ENCODE peak calls at places on chromosomes 7 and 10, in four cellular contexts. One of them, this sample, is unnamed.

GRCh38 chr7:36871355-36871738 is 147.1 kb upstream of the AOAH start:
- DNase-seq in mesenchymal stem cell: no peak
- DNase-seq in neuronal stem cell: no peak
- DNase-seq in H9: no peak
- DNase-seq in this sample: no peak

GRCh38 chr10:132774905-132775863 is 10.8 kb downstream of the NKX6-2 start:
- DNase-seq in mesenchymal stem cell: no peak
- DNase-seq in neuronal stem cell: no peak
- DNase-seq in H9: peak
- DNase-seq in this sample: no peak

GRCh38 chr7:148727501-148728278 is 29.0 kb downstream of the CUL1 start:
- DNase-seq in mesenchymal stem cell: no peak
- DNase-seq in neuronal stem cell: no peak
- DNase-seq in H9: no peak
- DNase-seq in this sample: no peak

GRCh38 chr10:99433378-99434020 is 3.1 kb upstream of the GOT1 start:
- DNase-seq in mesenchymal stem cell: no peak
- DNase-seq in neuronal stem cell: no peak
- DNase-seq in H9: no peak
- DNase-seq in this sample: no peak

GRCh38 chr7:26584964-26585650 is 279.3 kb downstream of the SKAP2 start:
- DNase-seq in mesenchymal stem cell: no peak
- DNase-seq in neuronal stem cell: no peak
- DNase-seq in H9: no peak
- DNase-seq in this sample: no peak

GRCh38 chr7:110010379-110010778 is 1080.5 kb upstream of the LRRN3 start:
- DNase-seq in mesenchymal stem cell: no peak
- DNase-seq in neuronal stem cell: no peak
- DNase-seq in H9: no peak
- DNase-seq in this sample: no peak

GRCh38 chr10:97332586-97333350 is 1.8 kb downstream of the FRAT2 start:
- DNase-seq in mesenchymal stem cell: peak
- DNase-seq in neuronal stem cell: peak
- DNase-seq in H9: peak
- DNase-seq in this sample: no peak

GRCh38 chr7:46932266-46932655 is 649.6 kb downstream of the TNS3 start:
- DNase-seq in mesenchymal stem cell: no peak
- DNase-seq in neuronal stem cell: no peak
- DNase-seq in H9: no peak
- DNase-seq in this sample: no peak

GRCh38 chr7:106659963-106660861 is 746 bp downstream of the CCDC71L start:
- DNase-seq in mesenchymal stem cell: peak
- DNase-seq in neuronal stem cell: peak
- DNase-seq in H9: peak
- DNase-seq in this sample: peak

GRCh38 chr10:78944658-78945333 is 124.0 kb upstream of the ZMIZ1 start:
- DNase-seq in mesenchymal stem cell: peak
- DNase-seq in neuronal stem cell: no peak
- DNase-seq in H9: no peak
- DNase-seq in this sample: no peak

GRCh38 chr7:57403601-57404342 is 46.2 kb upstream of the ZNF716 start:
- DNase-seq in mesenchymal stem cell: no peak
- DNase-seq in neuronal stem cell: no peak
- DNase-seq in H9: no peak
- DNase-seq in this sample: no peak

GRCh38 chr7:131219277-131220041 is 108.2 kb upstream of the MKLN1 start:
- DNase-seq in mesenchymal stem cell: no peak
- DNase-seq in neuronal stem cell: no peak
- DNase-seq in H9: peak
- DNase-seq in this sample: no peak

GRCh38 chr10:70586348-70586930 is 16.1 kb downstream of the PRF1 start:
- DNase-seq in mesenchymal stem cell: no peak
- DNase-seq in neuronal stem cell: no peak
- DNase-seq in H9: peak
- DNase-seq in this sample: no peak

GRCh38 chr7:80307251-80307856 is 172.7 kb downstream of the GNAI1 start:
- DNase-seq in mesenchymal stem cell: peak
- DNase-seq in neuronal stem cell: no peak
- DNase-seq in H9: no peak
- DNase-seq in this sample: no peak

GRCh38 chr10:118308664-118309063 is 33.5 kb downstream of the FAM204A start:
- DNase-seq in mesenchymal stem cell: no peak
- DNase-seq in neuronal stem cell: no peak
- DNase-seq in H9: peak
- DNase-seq in this sample: no peak

GRCh38 chr10:43120948-43121290 is 17.3 kb upstream of the CSGALNACT2 start:
- DNase-seq in mesenchymal stem cell: peak
- DNase-seq in neuronal stem cell: no peak
- DNase-seq in H9: no peak
- DNase-seq in this sample: no peak

GRCh38 chr10:125016611-125017202 is 74.8 kb downstream of the ZRANB1 start:
- DNase-seq in mesenchymal stem cell: no peak
- DNase-seq in neuronal stem cell: no peak
- DNase-seq in H9: no peak
- DNase-seq in this sample: no peak

GRCh38 chr10:20391629-20392028 is 505.5 kb downstream of the NEBL start:
- DNase-seq in mesenchymal stem cell: no peak
- DNase-seq in neuronal stem cell: no peak
- DNase-seq in H9: no peak
- DNase-seq in this sample: no peak

GRCh38 chr10:48431871-48432270 is 125.4 kb downstream of the MAPK8 start:
- DNase-seq in mesenchymal stem cell: no peak
- DNase-seq in neuronal stem cell: no peak
- DNase-seq in H9: no peak
- DNase-seq in this sample: no peak

GRCh38 chr7:82275342-82275741 is 168.2 kb downstream of the CACNA2D1 start:
- DNase-seq in mesenchymal stem cell: no peak
- DNase-seq in neuronal stem cell: no peak
- DNase-seq in H9: no peak
- DNase-seq in this sample: no peak

GRCh38 chr10:97570146-97570788 is 2.3 kb upstream of the ANKRD2 start:
- DNase-seq in mesenchymal stem cell: no peak
- DNase-seq in neuronal stem cell: no peak
- DNase-seq in H9: no peak
- DNase-seq in this sample: no peak

GRCh38 chr7:92667816-92668540 is 77.8 kb upstream of the FAM133B start:
- DNase-seq in mesenchymal stem cell: no peak
- DNase-seq in neuronal stem cell: no peak
- DNase-seq in H9: no peak
- DNase-seq in this sample: no peak

GRCh38 chr10:27369832-27370231 is 129.2 kb upstream of the ACBD5 start:
- DNase-seq in mesenchymal stem cell: no peak
- DNase-seq in neuronal stem cell: no peak
- DNase-seq in H9: no peak
- DNase-seq in this sample: no peak

GRCh38 chr7:100539436-100540006 is 518 bp downstream of the AGFG2 start:
- DNase-seq in mesenchymal stem cell: no peak
- DNase-seq in neuronal stem cell: no peak
- DNase-seq in H9: peak
- DNase-seq in this sample: no peak

GRCh38 chr10:3065622-3066021 is 1.7 kb upstream of the PFKP start:
- DNase-seq in mesenchymal stem cell: no peak
- DNase-seq in neuronal stem cell: no peak
- DNase-seq in H9: no peak
- DNase-seq in this sample: no peak

GRCh38 chr10:76492026-76492425 is 1060.6 kb downstream of the LRMDA start:
- DNase-seq in mesenchymal stem cell: peak
- DNase-seq in neuronal stem cell: no peak
- DNase-seq in H9: no peak
- DNase-seq in this sample: no peak

GRCh38 chr7:117249696-117250095 is 73.2 kb downstream of the WNT2 start:
- DNase-seq in mesenchymal stem cell: no peak
- DNase-seq in neuronal stem cell: no peak
- DNase-seq in H9: no peak
- DNase-seq in this sample: no peak

GRCh38 chr10:66162560-66163143 is 763.2 kb upstream of the LRRTM3 start:
- DNase-seq in mesenchymal stem cell: no peak
- DNase-seq in neuronal stem cell: no peak
- DNase-seq in H9: no peak
- DNase-seq in this sample: no peak

GRCh38 chr7:73517241-73517995 is 4.7 kb downstream of the BAZ1B start:
- DNase-seq in mesenchymal stem cell: no peak
- DNase-seq in neuronal stem cell: no peak
- DNase-seq in H9: no peak
- DNase-seq in this sample: no peak

GRCh38 chr7:151759591-151760042 is 117.3 kb downstream of the PRKAG2 start:
- DNase-seq in mesenchymal stem cell: peak
- DNase-seq in neuronal stem cell: peak
- DNase-seq in H9: peak
- DNase-seq in this sample: peak

GRCh38 chr10:7293378-7293920 is 117.4 kb downstream of the SFMBT2 start:
- DNase-seq in mesenchymal stem cell: no peak
- DNase-seq in neuronal stem cell: no peak
- DNase-seq in H9: no peak
- DNase-seq in this sample: no peak

GRCh38 chr7:139680676-139681462 is 96.9 kb downstream of the HIPK2 start:
- DNase-seq in mesenchymal stem cell: peak
- DNase-seq in neuronal stem cell: no peak
- DNase-seq in H9: no peak
- DNase-seq in this sample: no peak

GRCh38 chr7:112798199-112799159 is 8.3 kb upstream of the TMEM168 start:
- DNase-seq in mesenchymal stem cell: no peak
- DNase-seq in neuronal stem cell: no peak
- DNase-seq in H9: no peak
- DNase-seq in this sample: no peak

GRCh38 chr10:21202766-21203457 is 305.8 kb upstream of the NEBL start:
- DNase-seq in mesenchymal stem cell: no peak
- DNase-seq in neuronal stem cell: no peak
- DNase-seq in H9: no peak
- DNase-seq in this sample: no peak

GRCh38 chr10:124917168-124917938 is 24.6 kb upstream of the ZRANB1 start:
- DNase-seq in mesenchymal stem cell: peak
- DNase-seq in neuronal stem cell: peak
- DNase-seq in H9: peak
- DNase-seq in this sample: peak

GRCh38 chr7:29035044-29035740 is 77.1 kb upstream of the TRIL start:
- DNase-seq in mesenchymal stem cell: peak
- DNase-seq in neuronal stem cell: no peak
- DNase-seq in H9: no peak
- DNase-seq in this sample: no peak

GRCh38 chr10:17518338-17518737 is 63.9 kb upstream of the ST8SIA6 start:
- DNase-seq in mesenchymal stem cell: no peak
- DNase-seq in neuronal stem cell: no peak
- DNase-seq in H9: no peak
- DNase-seq in this sample: no peak

GRCh38 chr10:17523917-17524316 is 69.5 kb upstream of the ST8SIA6 start:
- DNase-seq in mesenchymal stem cell: no peak
- DNase-seq in neuronal stem cell: no peak
- DNase-seq in H9: no peak
- DNase-seq in this sample: no peak

GRCh38 chr10:17516376-17516775 is 62.0 kb upstream of the ST8SIA6 start:
- DNase-seq in mesenchymal stem cell: peak
- DNase-seq in neuronal stem cell: no peak
- DNase-seq in H9: no peak
- DNase-seq in this sample: no peak

GRCh38 chr10:17523246-17523753 is 68.9 kb upstream of the ST8SIA6 start:
- DNase-seq in mesenchymal stem cell: no peak
- DNase-seq in neuronal stem cell: no peak
- DNase-seq in H9: no peak
- DNase-seq in this sample: no peak

GRCh38 chr10:17519457-17519856 is 65.1 kb upstream of the ST8SIA6 start:
- DNase-seq in mesenchymal stem cell: no peak
- DNase-seq in neuronal stem cell: no peak
- DNase-seq in H9: no peak
- DNase-seq in this sample: no peak
- H2AK5ac ChIP-seq in mesenchymal stem cell: no peak
- H2AK5ac ChIP-seq in neuronal stem cell: no peak
- H2AK5ac ChIP-seq in H9: no peak
- H2AK5ac ChIP-seq in this sample: no peak

DNA sequence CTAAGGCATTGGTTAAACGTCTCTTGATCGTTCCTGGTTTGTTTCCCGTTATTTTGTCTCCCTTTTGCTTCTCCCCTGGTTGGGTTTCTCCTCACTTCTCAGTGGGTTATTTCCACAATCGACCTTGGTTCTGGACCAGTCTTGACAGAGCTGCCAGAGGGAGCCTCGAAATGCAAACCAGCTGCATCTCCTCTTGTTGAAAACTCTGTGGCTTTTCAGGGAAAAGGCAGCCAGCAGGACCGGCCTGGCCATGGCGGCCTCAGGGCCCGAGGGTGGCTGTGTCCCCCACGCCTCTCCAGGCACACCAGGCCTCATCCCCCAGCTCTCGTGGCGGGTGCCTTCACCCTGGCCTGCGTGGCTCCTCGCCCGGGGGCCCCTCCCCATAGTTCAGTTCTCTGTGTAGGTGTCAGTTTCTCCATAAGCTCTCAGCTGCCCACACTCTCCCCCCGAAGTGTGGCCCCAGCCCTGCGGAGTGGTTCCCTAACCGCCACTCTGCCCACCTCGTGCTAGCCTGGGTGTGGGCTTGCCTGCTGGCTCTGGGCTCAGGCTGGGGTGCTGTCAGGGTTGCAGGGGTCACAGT is 63.5 kb downstream of the MGMT start:
- DNase-seq in mesenchymal stem cell: no peak
- DNase-seq in neuronal stem cell: no peak
- DNase-seq in H9: no peak
- DNase-seq in this sample: no peak
- H2BK12ac ChIP-seq in mesenchymal stem cell: no peak
- H2BK12ac ChIP-seq in neuronal stem cell: peak
- H2BK12ac ChIP-seq in H9: peak
- H2BK12ac ChIP-seq in this sample: peak

DNA sequence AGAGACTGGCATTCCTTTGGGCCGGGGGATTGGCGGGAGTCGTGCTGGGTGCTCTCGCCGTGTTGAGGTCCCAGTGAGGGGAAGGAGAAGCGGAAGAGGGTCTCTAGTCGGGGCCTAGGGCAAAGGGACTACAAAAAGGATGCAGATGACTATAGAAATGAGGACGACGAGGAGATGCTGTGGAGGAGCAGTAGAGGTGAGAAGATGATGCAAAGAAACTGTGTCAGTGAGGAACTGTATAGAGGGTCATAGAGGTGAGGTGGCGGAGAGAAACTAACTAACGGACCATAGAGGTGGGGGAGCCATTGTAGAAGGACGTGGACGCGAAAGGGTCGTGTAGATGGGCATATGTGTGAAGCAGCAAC is 324 bp downstream of the TWNK start:
- DNase-seq in mesenchymal stem cell: no peak
- DNase-seq in neuronal stem cell: no peak
- DNase-seq in H9: no peak
- DNase-seq in this sample: no peak
- H2AK5ac ChIP-seq in mesenchymal stem cell: no peak
- H2AK5ac ChIP-seq in neuronal stem cell: no peak
- H2AK5ac ChIP-seq in H9: no peak
- H2AK5ac ChIP-seq in this sample: peak

DNA sequence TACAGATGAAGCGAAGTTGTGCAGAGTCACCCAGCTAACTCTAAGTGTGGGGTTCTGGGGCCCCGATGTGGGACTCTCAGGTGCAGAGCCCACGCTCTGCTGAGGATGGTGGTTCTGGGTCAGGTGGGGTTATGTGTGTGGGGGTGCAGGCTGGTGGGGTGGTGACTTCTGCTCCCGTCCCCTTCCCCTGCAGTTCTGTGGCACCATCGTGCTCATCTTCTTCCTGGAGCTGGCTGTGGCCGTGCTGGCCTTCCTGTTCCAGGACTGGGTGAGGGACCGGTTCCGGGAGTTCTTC is 28.6 kb upstream of the SH2D4B start:
- DNase-seq in mesenchymal stem cell: no peak
- DNase-seq in neuronal stem cell: no peak
- DNase-seq in H9: no peak
- DNase-seq in this sample: no peak
- H2BK12ac ChIP-seq in mesenchymal stem cell: peak
- H2BK12ac ChIP-seq in neuronal stem cell: no peak
- H2BK12ac ChIP-seq in H9: no peak
- H2BK12ac ChIP-seq in this sample: no peak